ENCODE peak calls at places on chromosomes 7 and 10, in six cellular contexts. One of them, this sample, is unnamed.

GRCh38 chr10:416091-416515 is 273.4 kb downstream of the DIP2C start:
- DNase-seq in astrocyte of the spinal cord: no peak
- DNase-seq in OCI-LY7: peak; percentile 29
- DNase-seq in transverse colon: no peak
- DNase-seq in AG04450: no peak
- DNase-seq in cardiac fibroblast: no peak
- DNase-seq in this sample: no peak

GRCh38 chr7:34939175-34939574 is 98.1 kb downstream of the DPY19L1 start:
- DNase-seq in astrocyte of the spinal cord: peak; percentile 78
- DNase-seq in OCI-LY7: no peak
- DNase-seq in transverse colon: no peak
- DNase-seq in AG04450: peak; percentile 66
- DNase-seq in cardiac fibroblast: peak; percentile 93
- DNase-seq in this sample: no peak

GRCh38 chr7:137642467-137642866 is 204.3 kb downstream of the DGKI start:
- DNase-seq in astrocyte of the spinal cord: peak; percentile 12
- DNase-seq in OCI-LY7: no peak
- DNase-seq in transverse colon: no peak
- DNase-seq in AG04450: peak; percentile 6
- DNase-seq in cardiac fibroblast: no peak
- DNase-seq in this sample: no peak

GRCh38 chr7:117470777-117471176 is 9.0 kb upstream of the CFTR start:
- DNase-seq in astrocyte of the spinal cord: no peak
- DNase-seq in OCI-LY7: no peak
- DNase-seq in transverse colon: no peak
- DNase-seq in AG04450: no peak
- DNase-seq in cardiac fibroblast: no peak
- DNase-seq in this sample: peak; percentile 28

GRCh38 chr7:100943693-100944092 is 5.6 kb upstream of the MUC3A start:
- DNase-seq in astrocyte of the spinal cord: no peak
- DNase-seq in OCI-LY7: no peak
- DNase-seq in transverse colon: no peak
- DNase-seq in AG04450: no peak
- DNase-seq in cardiac fibroblast: no peak
- DNase-seq in this sample: no peak

GRCh38 chr10:101292194-101293006 is 61.6 kb upstream of the BTRC start:
- DNase-seq in astrocyte of the spinal cord: peak; percentile 5
- DNase-seq in OCI-LY7: no peak
- DNase-seq in transverse colon: no peak
- DNase-seq in AG04450: no peak
- DNase-seq in cardiac fibroblast: no peak
- DNase-seq in this sample: no peak

GRCh38 chr10:93160829-93161228 is 87.1 kb downstream of the CYP26A1 start:
- DNase-seq in astrocyte of the spinal cord: peak; percentile 81
- DNase-seq in OCI-LY7: no peak
- DNase-seq in transverse colon: peak; percentile 28
- DNase-seq in AG04450: no peak
- DNase-seq in cardiac fibroblast: peak; percentile 76
- DNase-seq in this sample: no peak

GRCh38 chr10:114283091-114283490 is 44.0 kb downstream of the VWA2 start:
- DNase-seq in astrocyte of the spinal cord: no peak
- DNase-seq in OCI-LY7: no peak
- DNase-seq in transverse colon: no peak
- DNase-seq in AG04450: no peak
- DNase-seq in cardiac fibroblast: no peak
- DNase-seq in this sample: no peak

GRCh38 chr10:71832967-71833366 is 18.1 kb downstream of the PSAP start:
- DNase-seq in astrocyte of the spinal cord: no peak
- DNase-seq in OCI-LY7: peak; percentile 42
- DNase-seq in transverse colon: no peak
- DNase-seq in AG04450: no peak
- DNase-seq in cardiac fibroblast: no peak
- DNase-seq in this sample: peak; percentile 78

GRCh38 chr10:124450783-124451057 is 885 bp upstream of the NKX1-2 start:
- DNase-seq in astrocyte of the spinal cord: no peak
- DNase-seq in OCI-LY7: no peak
- DNase-seq in transverse colon: no peak
- DNase-seq in AG04450: no peak
- DNase-seq in cardiac fibroblast: no peak
- DNase-seq in this sample: no peak

GRCh38 chr7:142760071-142760642 is 10.6 kb upstream of the PRSS2 start:
- DNase-seq in astrocyte of the spinal cord: no peak
- DNase-seq in OCI-LY7: no peak
- DNase-seq in transverse colon: no peak
- DNase-seq in AG04450: no peak
- DNase-seq in cardiac fibroblast: no peak
- DNase-seq in this sample: no peak

GRCh38 chr10:29555746-29556481 is 78.9 kb downstream of the SVIL start:
- DNase-seq in astrocyte of the spinal cord: peak; percentile 71
- DNase-seq in OCI-LY7: no peak
- DNase-seq in transverse colon: no peak
- DNase-seq in AG04450: no peak
- DNase-seq in cardiac fibroblast: peak; percentile 80
- DNase-seq in this sample: no peak

GRCh38 chr7:105454921-105455320 is 66.2 kb upstream of the SRPK2 start:
- DNase-seq in astrocyte of the spinal cord: peak; percentile 19
- DNase-seq in OCI-LY7: no peak
- DNase-seq in transverse colon: no peak
- DNase-seq in AG04450: no peak
- DNase-seq in cardiac fibroblast: peak; percentile 3
- DNase-seq in this sample: no peak

GRCh38 chr10:74194545-74194944 is 43.5 kb downstream of the ADK start:
- DNase-seq in astrocyte of the spinal cord: peak; percentile 44
- DNase-seq in OCI-LY7: no peak
- DNase-seq in transverse colon: no peak
- DNase-seq in AG04450: no peak
- DNase-seq in cardiac fibroblast: peak; percentile 78
- DNase-seq in this sample: no peak

GRCh38 chr10:106285199-106285598 is 879.3 kb downstream of the SORCS1 start:
- DNase-seq in astrocyte of the spinal cord: no peak
- DNase-seq in OCI-LY7: no peak
- DNase-seq in transverse colon: no peak
- DNase-seq in AG04450: no peak
- DNase-seq in cardiac fibroblast: peak; percentile 79
- DNase-seq in this sample: no peak

GRCh38 chr10:70267161-70267933 is 16.5 kb downstream of the NPFFR1 start:
- DNase-seq in astrocyte of the spinal cord: peak; percentile 94
- DNase-seq in OCI-LY7: peak; percentile 41
- DNase-seq in transverse colon: peak; percentile 30
- DNase-seq in AG04450: peak; percentile 95
- DNase-seq in cardiac fibroblast: peak; percentile 95
- DNase-seq in this sample: peak; percentile 41

GRCh38 chr7:5139998-5140397 is 50.0 kb upstream of the WIPI2 start:
- DNase-seq in astrocyte of the spinal cord: no peak
- DNase-seq in OCI-LY7: peak; percentile 57
- DNase-seq in transverse colon: peak; percentile 33
- DNase-seq in AG04450: no peak
- DNase-seq in cardiac fibroblast: peak; percentile 41
- DNase-seq in this sample: peak; percentile 56

GRCh38 chr7:28410628-28411578 is 1.4 kb upstream of the CREB5 start:
- DNase-seq in astrocyte of the spinal cord: peak; percentile 67
- DNase-seq in OCI-LY7: no peak
- DNase-seq in transverse colon: peak; percentile 23
- DNase-seq in AG04450: no peak
- DNase-seq in cardiac fibroblast: peak; percentile 78
- DNase-seq in this sample: peak; percentile 48

GRCh38 chr7:28414453-28414852 is 2.1 kb downstream of the CREB5 start:
- DNase-seq in astrocyte of the spinal cord: no peak
- DNase-seq in OCI-LY7: no peak
- DNase-seq in transverse colon: no peak
- DNase-seq in AG04450: no peak
- DNase-seq in cardiac fibroblast: no peak
- DNase-seq in this sample: no peak

GRCh38 chr7:28408974-28409715 is 3.2 kb upstream of the CREB5 start:
- DNase-seq in astrocyte of the spinal cord: peak; percentile 96
- DNase-seq in OCI-LY7: peak; percentile 4
- DNase-seq in transverse colon: peak; percentile 83
- DNase-seq in AG04450: peak; percentile 97
- DNase-seq in cardiac fibroblast: peak; percentile 99
- DNase-seq in this sample: peak; percentile 80

GRCh38 chr7:28409716-28410627 is 2.3 kb upstream of the CREB5 start:
- DNase-seq in astrocyte of the spinal cord: peak; percentile 40
- DNase-seq in OCI-LY7: no peak
- DNase-seq in transverse colon: peak; percentile 18
- DNase-seq in AG04450: no peak
- DNase-seq in cardiac fibroblast: peak; percentile 48
- DNase-seq in this sample: no peak

GRCh38 chr7:28411876-28412662 is at the start of gene CREB5:
- DNase-seq in astrocyte of the spinal cord: peak; percentile 36
- DNase-seq in OCI-LY7: peak; percentile 34
- DNase-seq in transverse colon: no peak
- DNase-seq in AG04450: no peak
- DNase-seq in cardiac fibroblast: no peak
- DNase-seq in this sample: peak; percentile 55
- TF ChIP-seq CTCF in astrocyte of the spinal cord: peak; percentile 36
- TF ChIP-seq CTCF in OCI-LY7: peak; percentile 71
- TF ChIP-seq CTCF in transverse colon: no peak
- TF ChIP-seq CTCF in AG04450: peak; percentile 32
- TF ChIP-seq CTCF in cardiac fibroblast: no peak
- TF ChIP-seq CTCF in this sample: peak; percentile 27

GRCh38 chr10:69092959-69093850 is 5.3 kb downstream of the SRGN start:
- DNase-seq in astrocyte of the spinal cord: peak; percentile 87
- DNase-seq in OCI-LY7: peak; percentile 85
- DNase-seq in transverse colon: peak; percentile 84
- DNase-seq in AG04450: peak; percentile 68
- DNase-seq in cardiac fibroblast: peak; percentile 91
- DNase-seq in this sample: peak; percentile 91

GRCh38 chr10:69088471-69088769 is 517 bp downstream of the SRGN start:
- DNase-seq in astrocyte of the spinal cord: no peak
- DNase-seq in OCI-LY7: no peak
- DNase-seq in transverse colon: no peak
- DNase-seq in AG04450: no peak
- DNase-seq in cardiac fibroblast: peak; percentile 51
- DNase-seq in this sample: peak; percentile 32

GRCh38 chr10:69089638-69090599 is 2.0 kb downstream of the SRGN start:
- DNase-seq in astrocyte of the spinal cord: peak; percentile 37
- DNase-seq in OCI-LY7: no peak
- DNase-seq in transverse colon: peak; percentile 61
- DNase-seq in AG04450: no peak
- DNase-seq in cardiac fibroblast: peak; percentile 49
- DNase-seq in this sample: peak; percentile 94

GRCh38 chr10:69088801-69089501 is 1.0 kb downstream of the SRGN start:
- DNase-seq in astrocyte of the spinal cord: peak; percentile 53
- DNase-seq in OCI-LY7: peak; percentile 70
- DNase-seq in transverse colon: no peak
- DNase-seq in AG04450: no peak
- DNase-seq in cardiac fibroblast: peak; percentile 89
- DNase-seq in this sample: peak; percentile 86

DNA sequence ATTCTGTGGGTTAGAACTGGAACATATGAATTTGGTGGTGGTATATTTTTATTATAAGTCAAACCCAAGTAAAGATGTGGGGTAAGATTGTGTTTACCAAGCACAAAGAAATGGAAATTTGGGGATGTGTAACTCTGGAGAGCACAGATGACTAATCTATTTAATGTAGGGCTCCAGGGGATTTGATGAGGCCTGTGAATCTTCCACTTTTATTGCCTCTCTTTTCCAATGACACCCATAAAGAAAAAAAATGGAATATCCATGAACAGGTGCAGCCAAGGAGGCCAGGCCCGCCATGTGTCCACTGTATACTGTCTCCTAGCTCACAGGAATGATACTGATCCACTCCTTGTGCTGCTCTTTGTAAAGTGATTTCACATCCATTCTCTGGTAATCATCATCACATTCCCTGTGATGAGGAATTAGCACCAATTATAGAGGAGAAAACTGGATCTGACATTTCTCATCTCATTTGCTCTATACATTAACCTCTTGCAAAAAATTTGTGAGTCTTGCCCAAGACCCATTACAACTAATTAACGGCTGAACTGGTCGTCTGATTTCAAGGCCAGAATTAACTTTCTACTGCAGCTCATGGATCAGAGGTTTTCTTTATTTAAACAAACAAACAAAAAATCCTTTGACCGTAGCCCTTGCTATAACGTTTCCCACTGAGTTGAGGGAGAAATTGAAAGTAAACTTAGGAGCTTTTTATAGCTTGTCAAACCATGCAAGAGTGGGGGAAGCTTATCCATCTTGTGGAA is 3.0 kb downstream of the SRGN start:
- DNase-seq in astrocyte of the spinal cord: peak; percentile 37
- DNase-seq in OCI-LY7: no peak
- DNase-seq in transverse colon: no peak
- DNase-seq in AG04450: no peak
- DNase-seq in cardiac fibroblast: peak; percentile 68
- DNase-seq in this sample: no peak
- H3K4me3 ChIP-seq in astrocyte of the spinal cord: no peak overlapping the region
- H3K4me3 ChIP-seq in OCI-LY7: no peak overlapping the region
- H3K4me3 ChIP-seq in transverse colon: no peak overlapping the region
- H3K4me3 ChIP-seq in AG04450: no peak overlapping the region
- H3K4me3 ChIP-seq in cardiac fibroblast: no peak overlapping the region
- H3K4me3 ChIP-seq in this sample: peak overlapping the region; percentile 82

DNA sequence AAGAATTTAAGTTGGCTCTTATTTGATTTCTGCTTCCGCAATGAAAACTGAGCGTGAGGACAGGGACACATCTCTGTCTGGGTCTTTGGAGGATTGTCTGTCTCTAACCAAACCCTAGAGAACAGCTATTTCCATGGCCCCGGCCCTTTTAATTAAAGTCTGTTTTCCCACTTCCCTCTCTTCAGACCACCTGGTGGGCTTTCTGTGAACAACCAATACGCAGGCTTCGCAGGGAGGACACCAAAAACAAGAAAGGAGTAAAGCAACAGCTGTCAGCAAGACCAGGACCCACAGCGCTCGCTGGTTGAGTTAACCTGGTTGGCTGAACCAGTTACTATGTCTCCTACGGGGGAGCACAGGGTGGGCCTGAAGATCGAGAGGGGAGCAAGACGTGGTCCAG is 217.1 kb upstream of the FRMD4A start:
- DNase-seq in astrocyte of the spinal cord: no peak
- DNase-seq in OCI-LY7: peak; percentile 30
- DNase-seq in transverse colon: no peak
- DNase-seq in AG04450: no peak
- DNase-seq in cardiac fibroblast: no peak
- DNase-seq in this sample: no peak
- TF ChIP-seq CTCF in astrocyte of the spinal cord: peak; percentile 25
- TF ChIP-seq CTCF in OCI-LY7: peak; percentile 65
- TF ChIP-seq CTCF in transverse colon: no peak
- TF ChIP-seq CTCF in AG04450: no peak
- TF ChIP-seq CTCF in cardiac fibroblast: no peak
- TF ChIP-seq CTCF in this sample: peak; percentile 1

DNA sequence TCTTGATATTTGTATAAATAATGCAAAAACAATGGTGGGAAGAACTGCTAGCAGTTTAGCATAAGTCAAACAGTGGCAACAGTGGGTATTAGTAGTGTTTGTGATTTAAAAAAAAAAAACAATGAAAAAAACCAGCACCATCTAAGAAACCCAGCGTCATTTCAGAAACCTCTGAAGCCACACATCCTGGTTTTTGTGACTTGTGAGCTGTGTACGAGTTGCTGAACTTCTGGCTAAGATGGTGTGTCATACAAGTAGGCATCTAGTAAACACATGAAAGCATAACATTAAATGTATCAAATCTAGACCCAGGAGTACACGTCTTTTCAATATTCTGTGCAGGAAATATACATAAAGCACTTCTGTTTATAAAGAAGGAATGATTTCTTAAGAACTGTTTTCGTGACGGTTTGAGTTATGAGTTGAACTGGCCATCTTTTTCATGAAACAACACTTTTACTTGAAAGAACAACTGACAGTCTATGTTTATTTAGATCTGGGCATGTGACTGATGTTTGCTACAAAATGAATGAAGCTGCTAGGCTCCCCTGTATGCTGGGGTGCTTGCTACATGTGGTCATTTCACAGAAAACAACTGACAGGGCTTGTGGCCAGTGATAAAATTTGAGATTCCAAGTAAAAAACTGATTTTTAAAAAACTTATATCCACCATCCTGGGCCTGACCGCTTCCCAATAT is 143.5 kb downstream of the PIP4K2A start:
- DNase-seq in astrocyte of the spinal cord: no peak
- DNase-seq in OCI-LY7: no peak
- DNase-seq in transverse colon: no peak
- DNase-seq in AG04450: no peak
- DNase-seq in cardiac fibroblast: no peak
- DNase-seq in this sample: peak; percentile 72
- H3K4me3 ChIP-seq in astrocyte of the spinal cord: no peak overlapping the region
- H3K4me3 ChIP-seq in OCI-LY7: no peak overlapping the region
- H3K4me3 ChIP-seq in transverse colon: no peak overlapping the region
- H3K4me3 ChIP-seq in AG04450: no peak overlapping the region
- H3K4me3 ChIP-seq in cardiac fibroblast: no peak overlapping the region
- H3K4me3 ChIP-seq in this sample: no peak overlapping the region

This sample was measured in GM12865.